ENCODE peak calls at places on chromosomes 4 and X, in four cellular contexts. K is A549, H is endothelial cell of umbilical vein, R is HepG2. G is an unnamed sample.

GRCh38 chr4:76611164-76611563 is 176.1 kb downstream of the SHROOM3 start:
- DNase-seq in H (no peak), K (no peak), R (no peak), G (no peak)

GRCh38 chr4:69760455-69760854 is at the start of gene SULT1B1:
- DNase-seq in K (no peak), R (no peak), H (peak), G (peak)

GRCh38 chrX:16839852-16840460 is 30.2 kb downstream of the RBBP7 start:
- DNase-seq in R (no peak), K (peak), H (no peak), G (peak)

GRCh38 chr4:8281519-8282133 is 12.1 kb downstream of the HTRA3 start:
- DNase-seq in K (no peak), H (no peak), R (no peak), G (no peak)

GRCh38 chr4:106541253-106541652 is 172.7 kb upstream of the GIMD1 start:
- DNase-seq in R (no peak), K (peak), H (peak), G (no peak)

GRCh38 chr4:182306792-182307507 is 63.7 kb downstream of the TENM3 start:
- DNase-seq in R (no peak), K (no peak), H (no peak), G (peak)

GRCh38 chr4:32025840-32026459 is 1305.8 kb downstream of the PCDH7 start:
- DNase-seq in H (peak), R (no peak), K (peak), G (no peak)

GRCh38 chrX:100677616-100678181 is 33.7 kb downstream of the SRPX2 start:
- DNase-seq in R (no peak), K (no peak), H (no peak), G (no peak)

GRCh38 chr4:76605099-76605563 is 170.1 kb downstream of the SHROOM3 start:
- DNase-seq in R (no peak), H (no peak), K (no peak), G (no peak)

GRCh38 chrX:39592776-39593175 is 505.0 kb downstream of the BCOR start:
- DNase-seq in R (no peak), H (no peak), K (no peak), G (no peak)

GRCh38 chr4:121439669-121440068 is 58.9 kb upstream of the QRFPR start:
- DNase-seq in H (no peak), K (no peak), R (no peak), G (no peak)

GRCh38 chr4:120053916-120054315 is 12.7 kb downstream of the MAD2L1 start:
- DNase-seq in K (no peak), H (no peak), R (no peak), G (peak)

GRCh38 chrX:110346681-110347080 is 12.0 kb upstream of the RTL9 start:
- DNase-seq in H (no peak), K (no peak), R (no peak), G (no peak)

GRCh38 chr4:54542540-54543041 is 115.2 kb upstream of the KIT start:
- DNase-seq in H (no peak), K (no peak), R (no peak), G (no peak)

GRCh38 chr4:186304816-186305520 is 39.0 kb downstream of the F11 start:
- DNase-seq in H (no peak), R (no peak), K (no peak), G (no peak)

GRCh38 chrX:40460926-40461325 is 119.8 kb upstream of the ATP6AP2 start:
- DNase-seq in H (no peak), K (no peak), R (no peak), G (no peak)

GRCh38 chr4:88797725-88798124 is 100.1 kb upstream of the NAP1L5 start:
- DNase-seq in R (no peak), H (no peak), K (no peak), G (no peak)

GRCh38 chrX:101550362-101550761 is at the start of gene ARMCX1:
- DNase-seq in R (no peak), K (peak), H (peak), G (peak)

GRCh38 chr4:4200624-4201023 is 26.1 kb downstream of the OTOP1 start:
- DNase-seq in R (no peak), H (no peak), K (no peak), G (no peak)

GRCh38 chr4:181525641-181526040 is 717.6 kb upstream of the TENM3 start:
- DNase-seq in K (no peak), R (no peak), H (no peak), G (no peak)

GRCh38 chr4:2332201-2332975 is 70.5 kb upstream of the MXD4 start:
- DNase-seq in R (no peak), H (no peak), K (no peak), G (peak)
- TF ChIP-seq MAX in R (no peak), H (no peak), K (no peak), G (no peak)

DNA sequence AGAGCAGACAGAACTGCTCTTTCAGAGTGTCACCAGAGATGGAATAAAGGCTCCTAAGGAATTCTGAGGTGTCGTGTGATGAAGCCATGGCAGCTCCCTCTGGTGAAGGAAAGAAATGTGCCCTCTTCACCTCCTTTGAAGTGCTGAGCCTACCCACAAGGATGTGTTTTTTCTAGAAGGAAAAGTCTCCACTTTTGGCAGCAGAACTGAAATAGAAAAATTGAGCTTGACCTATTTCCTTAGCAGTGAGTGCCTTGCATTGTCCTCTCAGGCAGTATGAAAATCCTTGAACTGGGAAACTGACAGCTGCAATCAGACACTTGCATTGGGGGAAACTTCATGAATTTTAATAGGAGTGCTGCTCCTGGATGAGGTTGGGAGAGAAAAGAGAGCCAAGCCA is 95.2 kb downstream of the DCLK2 start:
- DNase-seq in R (no peak), H (peak), K (no peak), G (no peak)
- TF ChIP-seq MYC in R (no peak), H (no peak), K (no peak), G (no peak)

GRCh38 chr4:72112514-72113156 is 80.8 kb downstream of the NPFFR2 start:
- DNase-seq in H (peak), R (peak), K (peak), G (peak)
- TF ChIP-seq MAX in H (no peak), R (no peak), K (no peak), G (peak)

DNA sequence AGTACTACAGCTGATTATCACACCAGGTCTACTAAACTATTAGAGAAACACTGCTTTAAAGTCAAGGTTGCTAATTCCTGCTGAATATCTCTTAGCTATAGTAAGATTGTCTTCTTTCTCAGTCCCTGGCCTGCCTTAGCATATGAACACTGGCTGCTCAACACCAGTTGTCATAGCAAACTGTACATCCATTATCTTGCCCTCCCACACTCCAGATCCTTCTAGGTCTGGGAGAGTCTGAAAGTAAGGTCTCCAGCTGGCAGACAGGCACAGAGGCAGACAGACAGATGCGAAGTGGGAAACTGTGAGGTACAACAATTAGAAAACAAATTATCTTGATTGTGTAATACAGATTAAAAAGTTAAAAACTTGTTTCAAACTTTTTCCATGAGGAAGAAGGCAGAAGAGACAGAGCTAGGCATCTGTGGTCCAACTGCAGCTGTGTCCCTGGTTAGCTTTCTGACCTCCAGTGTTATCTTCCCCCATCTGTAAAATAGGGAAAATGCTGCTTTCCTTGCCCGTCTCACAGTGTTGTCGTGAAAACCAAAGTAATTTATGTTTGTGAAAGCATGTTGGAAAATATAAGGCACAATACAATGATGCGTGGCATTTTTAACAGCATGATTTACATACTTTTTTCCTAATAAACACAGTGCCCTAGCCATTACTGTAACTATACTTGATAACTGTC is 133.8 kb downstream of the KLHL13 start:
- DNase-seq in K (no peak), R (no peak), H (no peak), G (no peak)
- TF ChIP-seq MYC in K (no peak), R (no peak), H (no peak), G (no peak)

GRCh38 chr4:81032174-81032551 is 1.7 kb downstream of the BMP3 start:
- DNase-seq in R (no peak), K (no peak), H (no peak), G (no peak)

GRCh38 chr4:81030617-81031388 is at the start of gene BMP3:
- DNase-seq in H (no peak), R (no peak), K (peak), G (no peak)

GRCh38 chr4:81032805-81033684 is 2.5 kb downstream of the BMP3 start:
- DNase-seq in H (no peak), R (no peak), K (no peak), G (no peak)

GRCh38 chr4:81030061-81030616 is 369 bp upstream of the BMP3 start:
- DNase-seq in K (no peak), H (no peak), R (no peak), G (peak)

DNA sequence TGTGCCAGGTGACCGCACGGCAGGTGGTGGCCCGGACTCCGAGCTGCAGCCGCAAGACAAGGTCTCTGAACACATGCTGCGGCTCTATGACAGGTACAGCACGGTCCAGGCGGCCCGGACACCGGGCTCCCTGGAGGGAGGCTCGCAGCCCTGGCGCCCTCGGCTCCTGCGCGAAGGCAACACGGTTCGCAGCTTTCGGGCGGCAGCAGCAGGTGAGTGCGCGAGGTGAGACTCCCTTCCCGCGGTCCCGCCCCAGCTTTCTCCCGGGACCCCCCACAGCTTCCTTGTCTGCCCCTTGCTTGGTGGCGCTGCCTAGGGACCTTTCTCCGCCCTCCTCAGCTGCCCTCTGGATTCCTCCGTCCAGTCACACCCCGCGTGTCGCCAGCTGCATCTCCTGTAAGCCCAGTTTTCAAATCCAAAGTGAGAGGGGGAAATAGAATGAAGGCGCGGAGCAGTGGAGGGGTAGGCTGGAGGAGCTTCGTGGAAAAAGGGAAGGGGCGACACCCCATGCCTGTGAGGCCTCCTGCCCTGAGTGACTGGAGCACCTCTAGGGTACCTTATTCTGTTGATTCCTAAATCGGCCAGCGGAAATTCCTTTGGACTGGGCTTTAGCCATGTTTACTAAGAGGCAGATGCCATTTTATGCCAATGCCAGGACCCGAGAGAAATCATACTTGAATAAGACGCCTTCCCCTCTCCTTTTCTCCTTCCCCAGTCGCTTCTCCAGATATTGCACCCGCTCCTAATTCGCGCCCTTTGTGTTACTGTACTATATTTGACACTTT is 1.1 kb downstream of the BMP3 start:
- DNase-seq in K (no peak), H (no peak), R (no peak), G (no peak)
- TF ChIP-seq MAX in K (no peak), H (no peak), R (no peak), G (no peak)

GRCh38 chr4:168440442-168441264 is 39.6 kb downstream of the DDX60L start:
- DNase-seq in R (no peak), K (peak), H (peak), G (peak)
- TF ChIP-seq MYC in R (no peak), K (no peak), H (no peak), G (no peak)

DNA sequence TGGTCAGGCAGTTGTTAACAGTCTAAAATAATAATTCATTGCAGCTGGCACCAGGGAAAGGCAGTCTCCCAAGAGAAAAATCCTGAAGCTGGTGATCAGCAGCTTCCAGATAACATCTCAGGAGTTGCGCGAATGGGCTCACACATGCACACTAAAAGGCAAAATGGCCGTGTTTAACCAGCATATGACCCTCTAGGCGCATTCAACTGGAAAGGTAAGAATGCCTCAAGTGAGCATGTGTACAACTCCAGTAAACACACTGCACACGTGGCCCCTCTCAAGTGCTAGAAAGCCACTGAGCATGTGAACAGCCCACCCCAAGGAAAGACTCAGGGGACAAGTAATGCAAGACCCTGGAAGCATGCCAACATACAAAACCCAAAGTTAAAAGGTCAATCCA is 33.1 kb downstream of the STPG2 start:
- DNase-seq in H (no peak), R (no peak), K (no peak), G (no peak)
- TF ChIP-seq MAX in H (no peak), R (no peak), K (no peak), G (no peak)

GRCh38 chr4:38179690-38180299 is 219.6 kb downstream of the PTTG2 start:
- DNase-seq in H (peak), K (peak), R (peak), G (peak)
- TF ChIP-seq MYC in H (no peak), K (no peak), R (no peak), G (no peak)

GRCh38 chr4:1012031-1012739 is 759 bp downstream of the FGFRL1 start:
- DNase-seq in R (peak), H (peak), K (peak), G (peak)
- TF ChIP-seq MAX in R (no peak), H (no peak), K (peak), G (no peak)

G was measured in NB4.